ENCODE peak calls at places on chromosome 11, in seven cellular contexts. D, A, Q, W, X, H and N are unnamed samples.

GRCh38 chr11:46564459-46564858 is 29.4 kb downstream of the AMBRA1 start:
- DNase-seq in D (no peak), A (no peak), Q (no peak), W (peak), X (no peak), H (no peak), N (no peak)

GRCh38 chr11:1119282-1120146 is 38.2 kb upstream of the MUC5AC start:
- DNase-seq in D (no peak), A (no peak), Q (no peak), W (no peak), X (no peak), H (no peak), N (no peak)

GRCh38 chr11:75558939-75559843 is 2.9 kb upstream of the SERPINH1 start:
- DNase-seq in D (no peak), A (no peak), Q (no peak), W (peak), X (no peak), H (no peak), N (no peak)

GRCh38 chr11:65652511-65653228 is 10.0 kb downstream of the RELA start:
- DNase-seq in D (peak), A (peak), Q (peak), W (peak), X (peak), H (peak), N (peak)

GRCh38 chr11:128588086-128588485 is 728 bp upstream of the ETS1 start:
- DNase-seq in D (no peak), A (no peak), Q (no peak), W (peak), X (no peak), H (no peak), N (no peak)

GRCh38 chr11:30619767-30620166 is 33.6 kb upstream of the MPPED2 start:
- DNase-seq in D (no peak), A (no peak), Q (no peak), W (no peak), X (no peak), H (no peak), N (no peak)

GRCh38 chr11:123062892-123063395 is 1.0 kb upstream of the HSPA8 start:
- DNase-seq in D (no peak), A (peak), Q (no peak), W (no peak), X (no peak), H (no peak), N (no peak)

GRCh38 chr11:64044730-64045386 is 9.1 kb downstream of the FLRT1 start:
- DNase-seq in D (no peak), A (peak), Q (no peak), W (no peak), X (no peak), H (no peak), N (peak)

GRCh38 chr11:59857444-59858434 is 8.5 kb downstream of the TCN1 start:
- DNase-seq in D (peak), A (peak), Q (peak), W (no peak), X (peak), H (no peak), N (no peak)

GRCh38 chr11:35218956-35219355 is 80.0 kb downstream of the CD44 start:
- DNase-seq in D (no peak), A (no peak), Q (no peak), W (peak), X (no peak), H (no peak), N (no peak)

GRCh38 chr11:586376-587316 is 10.4 kb downstream of the PHRF1 start:
- DNase-seq in D (no peak), A (no peak), Q (no peak), W (no peak), X (no peak), H (no peak), N (no peak)

GRCh38 chr11:66264893-66265292 is 3.5 kb upstream of the RAB1B start:
- DNase-seq in D (no peak), A (peak), Q (no peak), W (peak), X (no peak), H (no peak), N (no peak)

GRCh38 chr11:76823481-76824028 is 37.2 kb upstream of the ACER3 start:
- DNase-seq in D (no peak), A (peak), Q (no peak), W (peak), X (no peak), H (no peak), N (no peak)

GRCh38 chr11:59174664-59175033 is 2.7 kb downstream of the DTX4 start:
- DNase-seq in D (no peak), A (no peak), Q (no peak), W (peak), X (no peak), H (no peak), N (no peak)

GRCh38 chr11:69275178-69275577 is 18.8 kb upstream of the MYEOV start:
- DNase-seq in D (no peak), A (no peak), Q (no peak), W (no peak), X (no peak), H (no peak), N (no peak)

GRCh38 chr11:113849713-113850112 is 25.7 kb downstream of the USP28 start:
- DNase-seq in D (no peak), A (no peak), Q (no peak), W (no peak), X (no peak), H (no peak), N (no peak)

GRCh38 chr11:57116654-57117053 is 65.1 kb upstream of the LRRC55 start:
- DNase-seq in D (no peak), A (peak), Q (no peak), W (peak), X (no peak), H (no peak), N (peak)

GRCh38 chr11:134416726-134417125 is 4.7 kb upstream of the B3GAT1 start:
- DNase-seq in D (no peak), A (no peak), Q (no peak), W (no peak), X (no peak), H (no peak), N (no peak)